ENCODE peak calls at places on chromosome 1, in five cellular contexts. One of them, this sample, is unnamed. For H3K4me1, the result is how much of the 10 kb centered on the place peaks cover.

GRCh38 chr1:181104042-181104789 is 15.7 kb downstream of the IER5 start:
- DNase-seq in upper lobe of right lung: no peak
- DNase-seq in CD8-positive, alpha-beta memory T cell: no peak
- DNase-seq in PC-3: no peak
- DNase-seq in aorta: no peak
- DNase-seq in this sample: no peak

GRCh38 chr1:107529511-107530149 is 388.8 kb downstream of the NTNG1 start:
- DNase-seq in upper lobe of right lung: no peak
- DNase-seq in CD8-positive, alpha-beta memory T cell: no peak
- DNase-seq in PC-3: peak
- DNase-seq in aorta: no peak
- DNase-seq in this sample: peak

GRCh38 chr1:236489710-236490377 is 33.9 kb upstream of the LGALS8 start:
- DNase-seq in CD8-positive, alpha-beta memory T cell: no peak
- DNase-seq in aorta: no peak
- DNase-seq in PC-3: peak
- DNase-seq in upper lobe of right lung: no peak
- DNase-seq in this sample: peak

GRCh38 chr1:100400332-100400933 is 48.1 kb downstream of the CDC14A start:
- DNase-seq in aorta: peak
- DNase-seq in upper lobe of right lung: no peak
- DNase-seq in CD8-positive, alpha-beta memory T cell: peak
- DNase-seq in PC-3: no peak
- DNase-seq in this sample: no peak

GRCh38 chr1:202834771-202835547 is 24.2 kb downstream of the PCAT6 start:
- DNase-seq in upper lobe of right lung: no peak
- DNase-seq in CD8-positive, alpha-beta memory T cell: no peak
- DNase-seq in PC-3: peak
- DNase-seq in aorta: no peak
- DNase-seq in this sample: no peak

GRCh38 chr1:27166351-27166802 is 11.5 kb upstream of the SLC9A1 start:
- DNase-seq in CD8-positive, alpha-beta memory T cell: no peak
- DNase-seq in upper lobe of right lung: no peak
- DNase-seq in aorta: no peak
- DNase-seq in PC-3: peak
- DNase-seq in this sample: peak

GRCh38 chr1:17725084-17725718 is 29.9 kb upstream of the ACTL8 start:
- DNase-seq in PC-3: peak
- DNase-seq in CD8-positive, alpha-beta memory T cell: no peak
- DNase-seq in upper lobe of right lung: no peak
- DNase-seq in aorta: no peak
- DNase-seq in this sample: no peak

GRCh38 chr1:59057211-59057694 is 239.6 kb upstream of the FGGY start:
- DNase-seq in PC-3: peak
- DNase-seq in CD8-positive, alpha-beta memory T cell: no peak
- DNase-seq in aorta: peak
- DNase-seq in upper lobe of right lung: no peak
- DNase-seq in this sample: peak

GRCh38 chr1:232111616-232112015 is 485.0 kb downstream of the DISC1 start:
- DNase-seq in aorta: no peak
- DNase-seq in CD8-positive, alpha-beta memory T cell: no peak
- DNase-seq in PC-3: no peak
- DNase-seq in upper lobe of right lung: no peak
- DNase-seq in this sample: no peak

GRCh38 chr1:116819081-116819480 is 64.9 kb downstream of the CD2 start:
- DNase-seq in aorta: no peak
- DNase-seq in CD8-positive, alpha-beta memory T cell: no peak
- DNase-seq in upper lobe of right lung: no peak
- DNase-seq in PC-3: no peak
- DNase-seq in this sample: no peak

GRCh38 chr1:55214214-55214902 is 806 bp downstream of the USP24 start:
- DNase-seq in upper lobe of right lung: peak
- DNase-seq in aorta: peak
- DNase-seq in PC-3: peak
- DNase-seq in CD8-positive, alpha-beta memory T cell: peak
- DNase-seq in this sample: no peak

GRCh38 chr1:30722175-30722537 is 1.2 kb downstream of the MATN1 start:
- DNase-seq in upper lobe of right lung: no peak
- DNase-seq in CD8-positive, alpha-beta memory T cell: no peak
- DNase-seq in aorta: no peak
- DNase-seq in PC-3: no peak
- DNase-seq in this sample: no peak

GRCh38 chr1:6899621-6900020 is 114.4 kb downstream of the CAMTA1 start:
- DNase-seq in CD8-positive, alpha-beta memory T cell: no peak
- DNase-seq in PC-3: no peak
- DNase-seq in aorta: no peak
- DNase-seq in upper lobe of right lung: no peak
- DNase-seq in this sample: no peak

GRCh38 chr1:79554620-79555160 is 548.2 kb upstream of the ADGRL4 start:
- DNase-seq in upper lobe of right lung: no peak
- DNase-seq in PC-3: peak
- DNase-seq in CD8-positive, alpha-beta memory T cell: no peak
- DNase-seq in aorta: no peak
- DNase-seq in this sample: peak

GRCh38 chr1:42759114-42759513 is 7.7 kb downstream of the P3H1 start:
- DNase-seq in upper lobe of right lung: no peak
- DNase-seq in CD8-positive, alpha-beta memory T cell: no peak
- DNase-seq in aorta: no peak
- DNase-seq in PC-3: no peak
- DNase-seq in this sample: no peak

GRCh38 chr1:44832068-44832700 is 10.9 kb downstream of the PTCH2 start:
- DNase-seq in aorta: no peak
- DNase-seq in upper lobe of right lung: no peak
- DNase-seq in CD8-positive, alpha-beta memory T cell: no peak
- DNase-seq in PC-3: no peak
- DNase-seq in this sample: no peak

GRCh38 chr1:227945891-227946623 is 1.7 kb downstream of the WNT9A start:
- DNase-seq in aorta: peak
- DNase-seq in PC-3: peak
- DNase-seq in CD8-positive, alpha-beta memory T cell: no peak
- DNase-seq in upper lobe of right lung: peak
- DNase-seq in this sample: peak

GRCh38 chr1:48036693-48037386 is 39.7 kb upstream of the TRABD2B start:
- DNase-seq in PC-3: peak
- DNase-seq in upper lobe of right lung: no peak
- DNase-seq in aorta: no peak
- DNase-seq in CD8-positive, alpha-beta memory T cell: no peak
- DNase-seq in this sample: peak

GRCh38 chr1:247528812-247529474 is 7.3 kb downstream of the OR2C3 start:
- DNase-seq in CD8-positive, alpha-beta memory T cell: no peak
- DNase-seq in PC-3: peak
- DNase-seq in upper lobe of right lung: no peak
- DNase-seq in aorta: no peak
- DNase-seq in this sample: no peak

GRCh38 chr1:96845464-96845863 is 123.9 kb downstream of the PTBP2 start:
- DNase-seq in upper lobe of right lung: no peak
- DNase-seq in CD8-positive, alpha-beta memory T cell: no peak
- DNase-seq in aorta: no peak
- DNase-seq in PC-3: peak
- DNase-seq in this sample: no peak

GRCh38 chr1:41612953-41613352 is 128.5 kb upstream of the EDN2 start:
- DNase-seq in upper lobe of right lung: no peak
- DNase-seq in PC-3: no peak
- DNase-seq in aorta: no peak
- DNase-seq in CD8-positive, alpha-beta memory T cell: no peak
- DNase-seq in this sample: no peak

GRCh38 chr1:207974146-207974545 is 63.2 kb upstream of the CD34 start:
- DNase-seq in aorta: no peak
- DNase-seq in upper lobe of right lung: no peak
- DNase-seq in CD8-positive, alpha-beta memory T cell: no peak
- DNase-seq in PC-3: no peak
- DNase-seq in this sample: no peak

GRCh38 chr1:23809751-23810171 is 9.2 kb upstream of the GALE start:
- DNase-seq in upper lobe of right lung: peak
- DNase-seq in CD8-positive, alpha-beta memory T cell: peak
- DNase-seq in PC-3: peak
- DNase-seq in aorta: peak
- DNase-seq in this sample: peak

GRCh38 chr1:40662864-40663263 is 2.6 kb downstream of the RIMS3 start:
- DNase-seq in aorta: no peak
- DNase-seq in CD8-positive, alpha-beta memory T cell: no peak
- DNase-seq in PC-3: peak
- DNase-seq in upper lobe of right lung: no peak
- DNase-seq in this sample: peak

GRCh38 chr1:244992833-244993232 is 128.5 kb upstream of the HNRNPU start:
- DNase-seq in upper lobe of right lung: no peak
- DNase-seq in aorta: no peak
- DNase-seq in CD8-positive, alpha-beta memory T cell: no peak
- DNase-seq in PC-3: no peak
- DNase-seq in this sample: no peak

GRCh38 chr1:53592521-53592982 is 133.4 kb downstream of the DMRTB1 start:
- DNase-seq in aorta: peak
- DNase-seq in upper lobe of right lung: peak
- DNase-seq in CD8-positive, alpha-beta memory T cell: no peak
- DNase-seq in PC-3: peak
- DNase-seq in this sample: peak

GRCh38 chr1:177355575-177355974 is 184.8 kb downstream of the BRINP2 start:
- DNase-seq in CD8-positive, alpha-beta memory T cell: no peak
- DNase-seq in aorta: no peak
- DNase-seq in PC-3: peak
- DNase-seq in upper lobe of right lung: no peak
- DNase-seq in this sample: peak

GRCh38 chr1:165843304-165843703 is 15.9 kb downstream of the UCK2 start:
- DNase-seq in PC-3: peak
- DNase-seq in CD8-positive, alpha-beta memory T cell: no peak
- DNase-seq in aorta: no peak
- DNase-seq in upper lobe of right lung: no peak
- DNase-seq in this sample: peak

GRCh38 chr1:46197551-46198025 is 646 bp downstream of the POMGNT1 start:
- DNase-seq in PC-3: no peak
- DNase-seq in upper lobe of right lung: no peak
- DNase-seq in CD8-positive, alpha-beta memory T cell: no peak
- DNase-seq in aorta: no peak
- DNase-seq in this sample: no peak

DNA sequence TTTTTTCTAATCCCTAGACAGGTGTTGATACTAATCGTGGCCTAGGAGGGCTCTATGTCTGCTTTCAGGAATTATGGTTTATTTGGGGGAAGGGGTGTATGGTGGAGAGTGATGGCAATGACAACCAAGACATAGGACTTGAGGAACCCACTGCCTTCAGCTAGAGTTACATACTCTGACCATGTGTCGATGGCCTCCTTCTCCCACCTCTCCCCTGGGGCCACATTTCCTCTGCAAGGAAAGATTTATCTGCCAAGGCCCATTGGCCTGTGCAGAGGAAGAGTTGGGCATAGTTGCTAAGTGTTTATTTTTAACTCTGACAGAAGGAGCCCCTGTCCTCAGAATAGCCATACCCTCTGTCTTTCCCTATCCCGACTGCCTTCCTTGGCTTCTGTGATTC is 9.4 kb downstream of the MAPKAPK2 start:
- DNase-seq in PC-3: no peak
- DNase-seq in upper lobe of right lung: no peak
- DNase-seq in CD8-positive, alpha-beta memory T cell: no peak
- DNase-seq in aorta: no peak
- DNase-seq in this sample: no peak
- H3K4me3 ChIP-seq in PC-3: no peak
- H3K4me3 ChIP-seq in upper lobe of right lung: no peak
- H3K4me3 ChIP-seq in CD8-positive, alpha-beta memory T cell: no peak
- H3K4me3 ChIP-seq in aorta: no peak
- H3K4me3 ChIP-seq in this sample: no peak

DNA sequence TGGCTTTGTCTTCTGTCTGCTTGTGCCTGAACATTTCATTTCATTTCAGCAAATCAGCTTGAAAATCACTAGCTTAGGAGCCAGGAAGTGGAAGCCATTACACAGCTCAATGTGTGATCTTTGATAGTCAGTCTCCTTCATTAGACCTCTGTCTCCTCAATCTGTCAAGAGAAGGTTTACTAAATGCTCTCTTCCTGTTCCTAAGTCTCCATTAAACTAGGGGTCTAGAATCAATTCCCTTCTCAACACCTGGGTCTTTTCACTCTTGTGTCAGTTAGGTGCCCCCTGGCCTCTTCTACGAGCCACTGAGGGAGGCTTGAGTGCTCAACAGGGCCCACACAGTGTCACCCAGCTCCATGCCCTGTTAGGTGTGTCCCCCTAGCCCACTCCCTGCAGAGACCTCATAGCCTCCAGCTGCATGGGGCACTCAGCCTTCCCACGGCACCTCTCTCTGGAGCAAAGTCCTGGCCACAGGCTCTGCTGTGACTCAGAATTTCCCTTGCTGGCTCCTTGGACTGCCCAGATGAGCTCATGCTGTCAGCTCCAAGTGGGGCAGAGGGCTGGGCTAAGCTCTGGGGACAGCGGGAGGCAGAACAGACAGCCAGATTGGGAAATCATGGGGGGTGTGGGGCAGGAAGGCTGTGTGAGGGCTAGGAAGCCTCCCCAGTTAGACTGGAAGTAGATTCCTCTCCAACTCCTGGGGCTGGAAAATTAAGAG is 115.7 kb upstream of the IPO9 start:
- DNase-seq in PC-3: peak
- DNase-seq in upper lobe of right lung: peak
- DNase-seq in CD8-positive, alpha-beta memory T cell: no peak
- DNase-seq in aorta: peak
- DNase-seq in this sample: peak
- H3K4me1 ChIP-seq in PC-3: under half
- H3K4me1 ChIP-seq in upper lobe of right lung: half or more
- H3K4me1 ChIP-seq in CD8-positive, alpha-beta memory T cell: under half
- H3K4me1 ChIP-seq in aorta: under half
- H3K4me1 ChIP-seq in this sample: half or more

GRCh38 chr1:212689196-212689710 is 10.4 kb downstream of the BATF3 start:
- DNase-seq in PC-3: no peak
- DNase-seq in CD8-positive, alpha-beta memory T cell: no peak
- DNase-seq in aorta: no peak
- DNase-seq in upper lobe of right lung: no peak
- DNase-seq in this sample: no peak
- H3K4me3 ChIP-seq in PC-3: no peak
- H3K4me3 ChIP-seq in CD8-positive, alpha-beta memory T cell: no peak
- H3K4me3 ChIP-seq in aorta: no peak
- H3K4me3 ChIP-seq in upper lobe of right lung: no peak
- H3K4me3 ChIP-seq in this sample: no peak

GRCh38 chr1:10063878-10064277 is 31.1 kb downstream of the UBE4B start:
- DNase-seq in upper lobe of right lung: no peak
- DNase-seq in PC-3: no peak
- DNase-seq in CD8-positive, alpha-beta memory T cell: no peak
- DNase-seq in aorta: no peak
- DNase-seq in this sample: no peak

GRCh38 chr1:10068605-10069294 is 36.0 kb downstream of the UBE4B start:
- DNase-seq in upper lobe of right lung: no peak
- DNase-seq in CD8-positive, alpha-beta memory T cell: no peak
- DNase-seq in PC-3: no peak
- DNase-seq in aorta: no peak
- DNase-seq in this sample: no peak

GRCh38 chr1:10065760-10066159 is 33.0 kb downstream of the UBE4B start:
- DNase-seq in upper lobe of right lung: no peak
- DNase-seq in PC-3: no peak
- DNase-seq in aorta: no peak
- DNase-seq in CD8-positive, alpha-beta memory T cell: no peak
- DNase-seq in this sample: no peak

GRCh38 chr1:10064416-10065343 is 31.9 kb downstream of the UBE4B start:
- DNase-seq in upper lobe of right lung: no peak
- DNase-seq in PC-3: no peak
- DNase-seq in aorta: no peak
- DNase-seq in CD8-positive, alpha-beta memory T cell: no peak
- DNase-seq in this sample: no peak

DNA sequence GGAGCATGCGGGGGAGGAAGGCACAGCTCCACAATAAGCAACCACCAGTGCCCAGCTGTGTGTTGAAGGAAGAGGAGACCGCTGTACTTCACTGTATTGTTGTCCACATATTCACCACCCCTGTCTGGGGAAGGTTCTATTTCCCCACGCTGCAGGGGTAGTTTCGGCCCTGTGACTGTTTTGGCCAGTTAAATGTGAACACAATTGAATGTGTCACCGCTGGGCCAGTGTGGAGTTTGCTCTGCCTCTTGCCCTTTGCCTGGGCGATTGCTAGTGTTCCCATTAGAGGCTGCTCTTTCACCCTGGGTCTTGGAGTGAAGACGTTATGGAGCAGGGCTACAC is 32.6 kb downstream of the UBE4B start:
- DNase-seq in aorta: no peak
- DNase-seq in PC-3: no peak
- DNase-seq in upper lobe of right lung: peak
- DNase-seq in CD8-positive, alpha-beta memory T cell: no peak
- DNase-seq in this sample: no peak
- H3K4me1 ChIP-seq in aorta: under half
- H3K4me1 ChIP-seq in PC-3: under half
- H3K4me1 ChIP-seq in upper lobe of right lung: under half
- H3K4me1 ChIP-seq in CD8-positive, alpha-beta memory T cell: under half
- H3K4me1 ChIP-seq in this sample: under half